ENCODE peak calls at places on chromosomes 16 and 17, in six cellular contexts. K is neural progenitor cell, T is SK-N-SH, E is PC-9, D is PC-3, G is GM23338. X is an unnamed sample. For H3F3A, the result is how much of the 10 kb centered on the place peaks cover.

GRCh38 chr16:70740919-70741778 is 55.3 kb upstream of the MTSS2 start:
- DNase-seq in K (no peak), T (no peak), E (no peak), D (no peak), G (no peak), X (no peak)

GRCh38 chr17:78159575-78160158 is 8.7 kb upstream of the SYNGR2 start:
- DNase-seq in K (no peak), T (no peak), E (no peak), D (peak), G (no peak), X (no peak)

GRCh38 chr17:36920032-36921000 is 17.0 kb upstream of the LHX1 start:
- DNase-seq in K (peak), T (no peak), E (peak), D (peak), G (no peak), X (no peak)

GRCh38 chr17:71801301-71801700 is 319.5 kb upstream of the SOX9 start:
- DNase-seq in K (no peak), T (no peak), E (no peak), D (no peak), G (no peak), X (no peak)

GRCh38 chr16:67387479-67388079 is 5.7 kb downstream of the TPPP3 start:
- DNase-seq in K (no peak), T (no peak), E (no peak), D (no peak), G (no peak), X (no peak)

GRCh38 chr17:77666881-77667395 is 291.6 kb upstream of the TNRC6C start:
- DNase-seq in K (no peak), T (no peak), E (no peak), D (no peak), G (no peak), X (peak)

GRCh38 chr17:74513987-74514631 is 17.2 kb downstream of the CD300LB start:
- DNase-seq in K (peak), T (no peak), E (no peak), D (peak), G (peak), X (peak)

GRCh38 chr17:28501421-28502284 is 4.5 kb upstream of the FOXN1 start:
- DNase-seq in K (no peak), T (no peak), E (no peak), D (no peak), G (no peak), X (no peak)

GRCh38 chr16:30662449-30662848 is 4.2 kb downstream of the FBRS start:
- DNase-seq in K (no peak), T (no peak), E (no peak), D (no peak), G (no peak), X (no peak)

GRCh38 chr17:77872714-77873517 is 85.6 kb upstream of the TNRC6C start:
- DNase-seq in K (no peak), T (peak), E (no peak), D (no peak), G (no peak), X (no peak)

GRCh38 chr17:78935419-78936323 is 10.5 kb upstream of the TIMP2 start:
- DNase-seq in K (no peak), T (peak), E (no peak), D (peak), G (no peak), X (no peak)

GRCh38 chr17:78488156-78488555 is 89.0 kb downstream of the DNAH17 start:
- DNase-seq in K (no peak), T (no peak), E (no peak), D (no peak), G (no peak), X (no peak)

GRCh38 chr16:15996432-15997109 is 47.2 kb downstream of the ABCC1 start:
- DNase-seq in K (no peak), T (peak), E (peak), D (peak), G (no peak), X (no peak)

GRCh38 chr16:87274808-87275207 is 42.4 kb downstream of the C16orf95 start:
- DNase-seq in K (no peak), T (no peak), E (no peak), D (no peak), G (no peak), X (no peak)

GRCh38 chr17:39628655-39629493 is 2.1 kb downstream of the PPP1R1B start:
- DNase-seq in K (no peak), T (no peak), E (no peak), D (no peak), G (no peak), X (no peak)

GRCh38 chr17:28365487-28365886 is 488 bp upstream of the SEBOX start:
- DNase-seq in K (no peak), T (no peak), E (no peak), D (no peak), G (no peak), X (no peak)

GRCh38 chr17:13153036-13153435 is 135.2 kb upstream of the ELAC2 start:
- DNase-seq in K (no peak), T (no peak), E (no peak), D (no peak), G (no peak), X (no peak)

GRCh38 chr17:55722016-55722706 is 503 bp downstream of the TMEM100 start:
- DNase-seq in K (no peak), T (no peak), E (no peak), D (no peak), G (no peak), X (no peak)

GRCh38 chr17:16948587-16949376 is 23.1 kb downstream of the TNFRSF13B start:
- DNase-seq in K (no peak), T (no peak), E (no peak), D (no peak), G (no peak), X (no peak)

GRCh38 chr17:43175213-43176118 is 4.5 kb downstream of the NBR1 start:
- DNase-seq in K (no peak), T (no peak), E (no peak), D (peak), G (no peak), X (no peak)

GRCh38 chr16:88376053-88376834 is 6.5 kb upstream of the ZNF469 start:
- DNase-seq in K (no peak), T (peak), E (no peak), D (no peak), G (no peak), X (no peak)

GRCh38 chr17:76270127-76270592 is 5.0 kb downstream of the UBALD2 start:
- DNase-seq in K (no peak), T (peak), E (no peak), D (no peak), G (no peak), X (no peak)

GRCh38 chr17:76272541-76273434 is 7.6 kb downstream of the UBALD2 start:
- DNase-seq in K (no peak), T (no peak), E (no peak), D (no peak), G (no peak), X (no peak)

GRCh38 chr17:76273435-76273921 is 8.3 kb downstream of the UBALD2 start:
- DNase-seq in K (no peak), T (peak), E (no peak), D (no peak), G (no peak), X (no peak)

GRCh38 chr17:76270770-76271668 is 5.9 kb downstream of the UBALD2 start:
- DNase-seq in K (no peak), T (peak), E (no peak), D (no peak), G (no peak), X (no peak)

DNA sequence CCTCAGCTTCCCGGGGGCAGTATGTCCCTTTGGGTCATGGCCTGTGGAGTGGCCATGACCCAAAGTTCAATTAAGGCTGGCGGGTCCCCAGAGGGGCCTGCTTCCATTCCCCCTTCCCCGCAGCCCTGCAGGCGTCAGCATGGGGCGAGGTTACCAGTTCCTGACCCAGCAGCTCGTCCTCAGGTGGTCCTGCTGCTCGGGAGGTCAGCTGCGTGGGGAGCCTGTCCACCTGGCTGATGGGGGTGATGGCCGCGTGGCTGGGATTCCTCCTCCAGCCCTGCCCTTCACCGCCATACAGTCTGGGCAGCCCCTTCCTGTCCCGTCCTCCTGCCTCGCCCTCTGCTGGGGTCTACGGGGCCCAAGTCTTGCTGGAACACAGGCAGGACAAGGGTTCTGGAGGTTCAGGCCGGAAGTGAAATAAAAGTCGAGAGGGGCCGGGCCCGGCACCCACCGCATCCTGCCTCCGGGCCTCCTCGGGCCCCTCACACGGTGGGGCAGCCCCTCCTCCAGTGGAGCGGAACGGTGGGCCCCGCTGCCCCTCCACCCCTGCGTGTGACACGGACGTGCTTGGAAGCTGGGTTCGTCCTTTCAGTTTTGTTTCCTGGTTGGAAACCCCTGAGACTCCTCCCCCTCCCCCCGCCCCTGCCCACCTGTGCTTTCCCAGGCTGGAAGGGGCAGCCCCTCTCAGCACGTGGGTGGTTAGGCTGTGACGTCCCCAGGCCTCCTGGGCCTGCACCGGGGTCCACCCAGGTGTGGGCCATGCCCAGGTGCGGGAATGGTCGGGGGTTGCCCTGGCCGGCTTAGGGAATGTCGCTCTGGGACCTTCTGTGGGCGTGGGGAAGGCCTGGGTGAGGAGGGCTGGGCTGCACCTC is 6.8 kb downstream of the UBALD2 start:
- DNase-seq in K (no peak), T (peak), E (no peak), D (no peak), G (peak), X (no peak)
- TF ChIP-seq CTCF in K (no peak), T (no peak), E (no peak), D (no peak), G (no peak), X (no peak)

DNA sequence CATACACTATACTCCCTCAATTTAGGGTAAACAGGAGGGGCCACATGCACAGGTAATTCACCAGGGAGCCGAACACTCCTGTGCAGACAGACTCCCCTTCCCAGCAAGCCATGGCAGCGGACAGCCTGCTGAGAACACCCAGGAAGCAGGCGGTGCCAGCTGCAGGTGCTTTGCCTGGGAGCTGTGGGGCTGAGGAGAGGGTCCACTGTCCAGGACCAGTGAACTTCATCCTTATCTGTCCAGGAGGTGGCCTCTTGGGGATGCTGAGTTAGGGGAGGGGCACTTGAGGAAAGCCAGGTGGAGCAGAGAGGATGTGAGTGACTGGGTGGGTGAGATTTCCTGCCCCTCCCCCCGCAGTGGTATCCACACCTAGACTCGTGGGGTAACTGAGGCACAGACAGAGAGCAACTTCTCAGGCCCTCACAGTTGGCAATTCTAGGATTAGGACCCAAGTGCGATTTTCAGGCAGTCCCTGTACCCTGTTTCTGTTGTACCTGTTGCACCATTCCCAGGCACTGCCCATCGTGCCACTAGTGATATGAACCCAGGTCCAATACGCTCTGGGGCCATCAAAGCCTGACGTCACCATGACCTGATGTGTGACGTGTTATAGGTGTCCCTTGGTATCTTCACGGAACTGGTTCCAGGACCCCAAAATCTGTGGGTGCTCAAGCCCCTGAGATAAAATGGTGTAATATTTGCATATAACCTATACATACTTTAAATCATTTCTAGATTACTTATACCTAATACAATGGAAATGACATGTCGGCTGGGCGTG is 1.2 kb downstream of the GRN start:
- DNase-seq in K (no peak), T (peak), E (no peak), D (no peak), G (no peak), X (no peak)
- H3K27ac ChIP-seq in K (no peak), T (peak), E (no peak), D (no peak), G (no peak), X (no peak)

DNA sequence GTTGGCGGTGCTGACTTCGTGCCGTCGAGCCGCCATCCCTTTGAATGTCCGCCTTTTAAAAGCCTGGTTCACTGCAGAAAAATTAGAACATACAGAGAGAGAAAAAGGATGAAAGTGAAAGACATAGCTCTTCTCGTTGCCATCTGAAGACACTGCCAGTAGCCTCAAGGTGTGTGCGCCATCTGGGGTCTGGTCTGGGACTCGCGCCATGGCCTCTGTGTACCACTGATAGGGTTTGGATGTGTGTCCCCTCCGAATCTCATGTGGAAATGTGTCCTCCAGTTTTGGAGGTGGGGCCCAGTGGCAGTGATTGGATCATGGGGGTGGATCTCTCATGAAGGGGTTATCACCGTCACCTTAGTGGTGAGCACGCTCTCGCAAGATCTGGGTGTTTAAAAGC is 15.5 kb downstream of the GSE1 start:
- DNase-seq in K (no peak), T (no peak), E (no peak), D (no peak), G (no peak), X (no peak)
- H3F3A ChIP-seq in K (under half), T (under half), E (under half), D (under half), G (under half), X (under half)

GRCh38 chr16:11682655-11683096 is 14.4 kb downstream of the SNN start:
- DNase-seq in K (no peak), T (no peak), E (no peak), D (no peak), G (no peak), X (peak)
- TF ChIP-seq CTCF in K (no peak), T (no peak), E (no peak), D (no peak), G (no peak), X (no peak)

GRCh38 chr16:48234630-48235029 is 9.5 kb upstream of the LONP2 start:
- DNase-seq in K (no peak), T (no peak), E (no peak), D (no peak), G (no peak), X (no peak)

GRCh38 chr16:48232459-48233040 is 11.6 kb upstream of the LONP2 start:
- DNase-seq in K (no peak), T (no peak), E (no peak), D (peak), G (no peak), X (peak)

GRCh38 chr16:48235058-48235555 is 9.0 kb upstream of the LONP2 start:
- DNase-seq in K (no peak), T (no peak), E (peak), D (no peak), G (peak), X (no peak)

GRCh38 chr16:48236286-48236685 is 7.8 kb upstream of the LONP2 start:
- DNase-seq in K (no peak), T (no peak), E (no peak), D (no peak), G (no peak), X (no peak)

DNA sequence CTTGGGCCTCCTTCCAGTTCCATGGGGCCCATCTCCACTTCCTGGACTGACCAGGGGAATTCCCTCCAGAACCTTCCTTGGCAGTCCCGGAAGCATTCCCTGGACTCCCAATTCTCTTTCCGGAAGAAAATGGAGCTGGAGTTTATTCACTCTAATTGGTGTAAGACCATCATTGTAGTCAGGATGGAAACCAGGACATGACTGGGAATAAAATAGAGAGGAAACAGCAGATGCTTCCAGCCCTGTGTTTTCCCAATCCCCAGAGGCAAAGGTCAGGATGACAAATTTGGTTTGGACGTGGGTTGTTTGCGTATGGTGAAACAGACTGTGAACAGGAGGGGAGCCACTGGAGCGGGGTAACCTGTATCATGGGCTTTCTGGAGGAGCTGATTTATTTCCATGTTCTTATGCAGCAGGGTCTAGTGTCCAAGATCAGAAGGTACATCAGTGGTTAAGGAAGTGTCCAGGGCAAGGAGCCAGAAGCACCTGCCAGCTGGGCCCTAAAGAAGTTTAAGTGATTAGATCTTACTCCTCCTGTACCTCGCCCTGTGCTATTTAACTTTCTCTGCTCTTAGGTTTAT is 8.5 kb upstream of the LONP2 start:
- DNase-seq in K (no peak), T (no peak), E (no peak), D (peak), G (no peak), X (no peak)
- H3K27ac ChIP-seq in K (no peak), T (no peak), E (no peak), D (no peak), G (no peak), X (no peak)

DNA sequence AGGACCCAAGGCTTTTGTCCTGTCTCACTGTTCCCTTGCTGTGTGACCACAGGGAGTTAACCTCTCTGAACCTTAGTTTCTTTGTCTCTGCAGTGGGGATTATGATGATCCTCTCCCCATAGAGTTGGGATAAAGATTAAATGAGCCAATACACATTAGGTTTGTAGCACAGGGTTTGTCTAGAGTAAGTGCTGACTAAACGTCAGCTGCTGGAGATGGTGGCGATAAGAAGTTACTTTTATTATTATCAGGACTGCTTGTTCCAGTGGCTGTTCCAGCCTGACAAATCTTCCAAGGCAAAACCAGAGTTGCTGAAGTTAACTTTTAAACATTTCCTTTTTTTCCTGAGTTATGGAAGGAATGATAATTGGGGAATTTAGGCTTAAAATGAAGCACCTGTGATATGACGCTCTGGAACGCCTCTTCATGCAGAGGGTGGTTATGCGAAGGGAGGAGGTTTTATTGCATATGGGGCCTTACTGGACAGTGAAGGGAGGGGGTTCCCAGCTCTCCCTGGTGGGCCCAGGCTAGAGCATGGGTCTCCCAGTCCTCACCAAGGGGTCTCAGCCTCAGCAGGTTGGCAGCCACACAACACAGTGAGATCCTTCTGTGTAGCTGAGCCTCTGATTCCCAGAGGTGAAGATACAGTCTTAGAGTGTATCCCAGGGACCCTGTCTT is 35.8 kb downstream of the PLCG2 start:
- DNase-seq in K (no peak), T (no peak), E (no peak), D (no peak), G (no peak), X (no peak)
- H3F3A ChIP-seq in K (under half), T (under half), E (under half), D (under half), G (under half), X (under half)

DNA sequence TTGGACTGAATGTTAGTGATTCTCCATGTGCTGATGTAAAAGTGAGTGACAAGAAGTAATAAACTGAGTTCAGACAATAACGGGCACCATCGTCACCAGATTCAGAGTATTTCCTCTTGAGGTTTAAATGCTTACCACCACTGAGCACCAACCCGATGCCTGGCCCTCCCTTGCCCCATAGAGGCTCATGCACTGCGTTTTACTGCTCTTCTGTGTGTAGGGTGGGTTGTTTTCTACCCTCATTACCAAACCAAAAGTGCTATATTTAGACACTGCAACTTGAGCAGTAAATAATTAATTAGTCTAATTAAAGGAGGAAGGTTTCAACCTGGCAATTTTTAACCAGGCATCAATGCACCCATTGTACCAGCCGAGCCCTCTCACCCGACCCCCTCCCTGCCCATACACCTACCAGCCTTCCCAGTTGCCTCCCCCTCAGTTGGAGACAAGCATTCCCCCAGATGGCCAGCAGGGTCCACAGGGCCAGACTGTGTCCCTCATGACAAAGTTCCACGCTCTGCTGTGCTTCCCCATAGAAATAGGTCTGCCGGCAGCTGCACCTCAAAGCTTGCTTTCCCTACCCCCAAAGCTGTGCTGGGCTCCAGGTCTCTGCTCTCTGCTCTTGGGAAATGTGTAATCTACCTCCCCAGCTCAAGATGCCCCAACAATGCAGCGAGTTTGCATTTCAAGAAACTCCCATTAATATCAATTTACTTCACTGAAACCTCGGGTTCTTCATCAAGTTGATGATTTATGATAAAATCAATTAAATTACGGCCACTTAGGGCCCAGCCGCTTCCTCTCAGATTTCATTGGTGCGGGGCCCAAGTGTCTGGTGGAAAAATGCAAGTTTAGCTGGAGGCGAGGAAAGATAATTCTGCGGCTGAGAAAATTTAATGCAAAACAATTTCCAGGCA is 16.0 kb downstream of the HOXB4 start:
- DNase-seq in K (no peak), T (no peak), E (no peak), D (peak), G (no peak), X (no peak)
- TF ChIP-seq CTCF in K (peak), T (peak), E (no peak), D (peak), G (peak), X (peak)